ENCODE peak calls at places on chromosomes 4 and X, in eight cellular contexts. O is transverse colon, T is A549, Z is endothelial cell of umbilical vein, Y is IMR-90, E is body of pancreas, C is HCT116, Q is prostate gland. H is an unnamed sample.

GRCh38 chr4:73067971-73068394 is 1.5 kb downstream of the COX18 start:
- DNase-seq in O (no peak), T (no peak), Z (no peak), Y (peak; percentile 12), E (no peak), C (no peak), Q (no peak), H (no peak)

GRCh38 chr4:178329226-178329872 is 887.1 kb upstream of the AGA start:
- DNase-seq in O (no peak), T (no peak), Z (no peak), Y (no peak), E (no peak), C (no peak), Q (no peak), H (no peak)

GRCh38 chrX:78514852-78515251 is 144.3 kb downstream of the RTL3 start:
- DNase-seq in O (no peak), T (no peak), Z (no peak), Y (no peak), E (no peak), C (no peak), Q (no peak), H (no peak)

GRCh38 chr4:80340036-80340435 is 4.5 kb downstream of the CFAP299 start:
- DNase-seq in O (no peak), T (no peak), Z (no peak), Y (peak; percentile 22), E (no peak), C (no peak), Q (no peak), H (no peak)

GRCh38 chr4:155079866-155080265 is 128.6 kb upstream of the NPY2R start:
- DNase-seq in O (no peak), T (no peak), Z (peak; percentile 86), Y (no peak), E (no peak), C (no peak), Q (no peak), H (no peak)

GRCh38 chrX:42524374-42524773 is 253.6 kb downstream of the PPP1R2C start:
- DNase-seq in O (no peak), T (no peak), Z (no peak), Y (peak; percentile 1), E (no peak), C (peak; percentile 3), Q (no peak), H (no peak)

GRCh38 chr4:188665466-188665865 is 526.2 kb downstream of the TRIML1 start:
- DNase-seq in O (no peak), T (no peak), Z (no peak), Y (no peak), E (no peak), C (no peak), Q (no peak), H (no peak)

GRCh38 chr4:74431113-74431826 is 13.7 kb upstream of the AREG start:
- DNase-seq in O (no peak), T (no peak), Z (peak; percentile 66), Y (no peak), E (peak; percentile 20), C (no peak), Q (no peak), H (no peak)

GRCh38 chr4:139825523-139826014 is 159.9 kb downstream of the MGST2 start:
- DNase-seq in O (no peak), T (no peak), Z (no peak), Y (no peak), E (no peak), C (no peak), Q (no peak), H (no peak)

GRCh38 chr4:173332963-173333657 is 1.0 kb downstream of the HMGB2 start:
- DNase-seq in O (no peak), T (no peak), Z (peak; percentile 45), Y (peak; percentile 1), E (no peak), C (no peak), Q (no peak), H (no peak)

GRCh38 chr4:173330590-173330989 is 3.6 kb downstream of the HMGB2 start:
- DNase-seq in O (no peak), T (no peak), Z (no peak), Y (no peak), E (no peak), C (no peak), Q (no peak), H (no peak)

GRCh38 chr4:173325007-173325736 is 9.0 kb downstream of the HMGB2 start:
- DNase-seq in O (no peak), T (no peak), Z (no peak), Y (no peak), E (no peak), C (no peak), Q (no peak), H (no peak)

GRCh38 chr4:173332021-173332487 is 2.1 kb downstream of the HMGB2 start:
- DNase-seq in O (no peak), T (no peak), Z (peak; percentile 30), Y (peak; percentile 16), E (no peak), C (no peak), Q (no peak), H (no peak)

GRCh38 chr4:173328236-173328901 is 5.8 kb downstream of the HMGB2 start:
- DNase-seq in O (no peak), T (no peak), Z (no peak), Y (peak; percentile 7), E (no peak), C (no peak), Q (no peak), H (no peak)
- H3K4me3 ChIP-seq in O (no peak overlapping the region), T (no peak overlapping the region), Z (no peak overlapping the region), Y (no peak overlapping the region), E (no peak overlapping the region), C (no peak overlapping the region), Q (no peak overlapping the region), H (no peak overlapping the region)

GRCh38 chrX:72576161-72576896 is 3.7 kb upstream of the HDAC8 start:
- DNase-seq in O (no peak), T (no peak), Z (no peak), Y (peak; percentile 52), E (peak; percentile 26), C (no peak), Q (no peak), H (no peak)

GRCh38 chrX:72569786-72570185 is 2.9 kb downstream of the HDAC8 start:
- DNase-seq in O (no peak), T (no peak), Z (peak; percentile 22), Y (peak; percentile 86), E (no peak), C (no peak), Q (no peak), H (no peak)

GRCh38 chrX:72568406-72569092 is 4.1 kb downstream of the HDAC8 start:
- DNase-seq in O (no peak), T (no peak), Z (peak; percentile 64), Y (peak; percentile 15), E (no peak), C (no peak), Q (no peak), H (no peak)

GRCh38 chrX:72573158-72573511 is 492 bp upstream of the HDAC8 start:
- DNase-seq in O (no peak), T (no peak), Z (no peak), Y (no peak), E (no peak), C (no peak), Q (no peak), H (no peak)

GRCh38 chrX:72572248-72573157 is at the start of gene HDAC8:
- DNase-seq in O (peak; percentile 68), T (peak; percentile 48), Z (peak; percentile 85), Y (peak; percentile 86), E (peak; percentile 73), C (peak; percentile 70), Q (peak; percentile 53), H (peak; percentile 74)
- TF ChIP-seq POLR2A in O (no peak), T (peak; percentile 29), Z (no peak), Y (no peak), E (peak; percentile 31), C (no peak), Q (no peak), H (no peak)

DNA sequence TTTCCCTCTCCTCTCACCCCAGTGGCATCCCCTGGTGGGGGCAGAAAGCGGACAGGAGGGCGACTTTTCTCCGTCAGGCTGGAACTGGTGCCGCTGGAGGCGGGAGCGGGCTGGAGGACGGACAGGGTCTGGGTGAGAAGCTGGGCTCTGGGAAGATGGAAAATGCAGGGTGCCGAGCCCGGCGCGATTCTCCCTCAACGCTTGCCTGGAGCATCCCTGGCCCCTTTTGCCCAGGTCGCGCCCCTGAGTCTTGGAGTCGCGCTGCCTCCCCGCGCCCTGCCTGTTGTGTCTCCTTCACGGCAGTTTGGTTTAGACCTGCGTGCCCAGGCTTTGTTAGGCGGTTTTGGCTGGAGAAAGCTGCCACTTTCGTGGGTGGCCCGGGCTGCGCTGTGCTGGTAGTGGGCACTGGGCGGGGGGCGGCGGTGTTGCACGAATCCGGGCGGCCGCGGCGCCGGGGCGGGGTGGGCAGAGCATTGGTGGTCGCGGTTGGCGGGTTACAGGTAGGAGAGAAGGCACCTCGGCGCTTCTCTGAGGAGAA is 2.0 kb downstream of the ADGRL3 start:
- DNase-seq in O (no peak), T (no peak), Z (no peak), Y (no peak), E (no peak), C (no peak), Q (no peak), H (peak; percentile 57)
- H3K4me3 ChIP-seq in O (peak overlapping the region; percentile 59), T (no peak overlapping the region), Z (no peak overlapping the region), Y (peak overlapping the region; percentile 62), E (no peak overlapping the region), C (no peak overlapping the region), Q (peak overlapping the region; percentile 30), H (peak overlapping the region; percentile 53)

GRCh38 chrX:23952401-23952800 is 44.6 kb downstream of the CXorf58 start:
- DNase-seq in O (no peak), T (no peak), Z (no peak), Y (no peak), E (no peak), C (no peak), Q (no peak), H (no peak)

GRCh38 chrX:23953908-23954269 is 46.1 kb downstream of the CXorf58 start:
- DNase-seq in O (no peak), T (no peak), Z (no peak), Y (no peak), E (no peak), C (no peak), Q (no peak), H (no peak)

GRCh38 chrX:23954396-23954795 is 46.6 kb downstream of the CXorf58 start:
- DNase-seq in O (no peak), T (no peak), Z (no peak), Y (no peak), E (no peak), C (no peak), Q (no peak), H (no peak)

DNA sequence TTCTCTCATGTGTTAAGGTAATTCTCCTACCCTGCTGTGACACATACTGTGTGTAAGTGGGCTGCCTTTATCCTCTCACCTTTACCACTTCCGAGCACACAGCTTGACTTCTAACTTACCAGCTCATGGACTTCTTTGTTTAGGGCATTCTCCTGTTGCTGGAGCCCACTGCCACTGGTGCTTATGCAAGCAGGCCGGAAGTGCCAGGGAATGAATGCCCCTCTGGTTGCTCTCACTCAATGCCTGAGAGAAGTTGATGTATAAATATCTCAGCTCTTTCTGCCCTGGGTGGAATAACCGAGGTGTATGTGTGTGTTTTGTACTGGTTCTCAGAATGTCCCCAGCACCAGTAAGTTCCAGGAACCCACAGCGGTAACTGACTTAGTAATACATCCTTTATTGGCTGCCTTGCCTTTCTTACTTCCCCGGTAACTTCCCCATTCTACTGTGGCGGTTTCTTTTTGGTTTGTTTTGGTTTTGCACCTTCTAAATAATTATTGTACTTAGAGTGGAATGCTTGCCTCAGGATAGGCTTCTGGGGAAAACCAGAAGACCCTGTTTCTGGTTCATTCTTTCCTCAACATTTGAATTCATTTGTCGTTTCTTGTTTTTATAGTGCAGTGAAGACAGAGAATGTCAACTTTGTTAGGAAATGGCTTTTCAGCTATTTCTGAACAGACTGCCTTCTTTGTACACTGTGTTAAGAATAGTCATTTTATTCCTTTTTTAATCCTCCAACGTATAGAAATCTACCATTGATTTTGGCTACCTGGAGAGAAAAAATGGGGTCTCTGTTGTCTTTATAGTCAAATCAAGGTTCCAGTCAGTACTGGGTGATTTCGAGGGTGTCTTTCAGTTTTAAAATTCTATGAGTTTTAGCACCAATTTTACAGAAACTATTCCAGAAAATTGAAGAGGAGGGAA is 45.4 kb downstream of the CXorf58 start:
- DNase-seq in O (no peak), T (no peak), Z (peak; percentile 4), Y (no peak), E (peak; percentile 6), C (no peak), Q (no peak), H (no peak)
- TF ChIP-seq POLR2A in O (no peak), T (no peak), Z (no peak), Y (no peak), E (no peak), C (no peak), Q (no peak), H (no peak)